ENCODE peak calls at places on chromosomes 4 and X, in four cellular contexts. P, F, R and V are unnamed samples.
A peak's percentile ranks its signal among the peaks of the same experiment; 100 is the strongest.

GRCh38 chrX:136666088-136666487 is 18.1 kb downstream of the CD40LG start:
- DNase-seq in P (no peak), F (no peak), R (no peak), V (no peak)

GRCh38 chr4:6529021-6529420 is 46.0 kb upstream of the MAN2B2 start:
- DNase-seq in P (no peak), F (no peak), R (no peak), V (no peak)

GRCh38 chr4:9592010-9592409 is 147.8 kb downstream of the DEFB131A start:
- DNase-seq in P (no peak), F (no peak), R (no peak), V (no peak)

GRCh38 chr4:7358100-7358735 is 76.5 kb downstream of the PSAPL1 start:
- DNase-seq in P (no peak), F (no peak), R (no peak), V (peak; percentile 30)

GRCh38 chr4:21470531-21470930 is 478.0 kb downstream of the KCNIP4 start:
- DNase-seq in P (no peak), F (no peak), R (no peak), V (peak; percentile 23)

GRCh38 chrX:15468036-15468435 is 25.1 kb downstream of the PIR start:
- DNase-seq in P (no peak), F (peak; percentile 15), R (no peak), V (peak; percentile 17)

GRCh38 chr4:150108693-150109092 is 30.4 kb downstream of the DCLK2 start:
- DNase-seq in P (no peak), F (no peak), R (no peak), V (no peak)

GRCh38 chr4:155679343-155679742 is 12.7 kb downstream of the GUCY1A1 start:
- DNase-seq in P (no peak), F (no peak), R (no peak), V (no peak)

GRCh38 chr4:71202703-71203102 is 136.1 kb upstream of the SLC4A4 start:
- DNase-seq in P (no peak), F (no peak), R (no peak), V (no peak)

GRCh38 chr4:137614491-137614890 is 82.2 kb upstream of the PCDH18 start:
- DNase-seq in P (no peak), F (no peak), R (no peak), V (no peak)

GRCh38 chrX:133151320-133151719 is 54.4 kb upstream of the USP26 start:
- DNase-seq in P (no peak), F (no peak), R (peak; percentile 8), V (no peak)

GRCh38 chr4:103721251-103721650 is 1.5 kb upstream of the TACR3 start:
- DNase-seq in P (no peak), F (no peak), R (no peak), V (no peak)

GRCh38 chr4:65383589-65384305 is 286.5 kb downstream of the EPHA5 start:
- DNase-seq in P (no peak), F (no peak), R (no peak), V (peak; percentile 49)

GRCh38 chrX:45879512-45879911 is 665.7 kb downstream of the ZNF674 start:
- DNase-seq in P (no peak), F (no peak), R (peak; percentile 2), V (no peak)

GRCh38 chr4:7956306-7957112 is 16.8 kb upstream of the AFAP1 start:
- DNase-seq in P (no peak), F (no peak), R (peak; percentile 56), V (peak; percentile 91)

GRCh38 chr4:144353240-144353639 is 212.7 kb upstream of the GYPA start:
- DNase-seq in P (no peak), F (no peak), R (no peak), V (no peak)

GRCh38 chr4:77852892-77853495 is 9.6 kb upstream of the MRPL1 start:
- DNase-seq in P (no peak), F (no peak), R (no peak), V (no peak)

GRCh38 chrX:149829751-149830191 is 48.0 kb downstream of the MAGEA9 start:
- DNase-seq in P (no peak), F (no peak), R (no peak), V (no peak)

GRCh38 chrX:149825424-149825823 is 43.7 kb downstream of the MAGEA9 start:
- DNase-seq in P (no peak), F (peak; percentile 16), R (peak; percentile 2), V (peak; percentile 1)

GRCh38 chrX:149831473-149831872 is 49.5 kb upstream of the MAGEA8 start:
- DNase-seq in P (no peak), F (no peak), R (no peak), V (no peak)

GRCh38 chrX:149827254-149827653 is 45.5 kb downstream of the MAGEA9 start:
- DNase-seq in P (no peak), F (no peak), R (no peak), V (no peak)

DNA sequence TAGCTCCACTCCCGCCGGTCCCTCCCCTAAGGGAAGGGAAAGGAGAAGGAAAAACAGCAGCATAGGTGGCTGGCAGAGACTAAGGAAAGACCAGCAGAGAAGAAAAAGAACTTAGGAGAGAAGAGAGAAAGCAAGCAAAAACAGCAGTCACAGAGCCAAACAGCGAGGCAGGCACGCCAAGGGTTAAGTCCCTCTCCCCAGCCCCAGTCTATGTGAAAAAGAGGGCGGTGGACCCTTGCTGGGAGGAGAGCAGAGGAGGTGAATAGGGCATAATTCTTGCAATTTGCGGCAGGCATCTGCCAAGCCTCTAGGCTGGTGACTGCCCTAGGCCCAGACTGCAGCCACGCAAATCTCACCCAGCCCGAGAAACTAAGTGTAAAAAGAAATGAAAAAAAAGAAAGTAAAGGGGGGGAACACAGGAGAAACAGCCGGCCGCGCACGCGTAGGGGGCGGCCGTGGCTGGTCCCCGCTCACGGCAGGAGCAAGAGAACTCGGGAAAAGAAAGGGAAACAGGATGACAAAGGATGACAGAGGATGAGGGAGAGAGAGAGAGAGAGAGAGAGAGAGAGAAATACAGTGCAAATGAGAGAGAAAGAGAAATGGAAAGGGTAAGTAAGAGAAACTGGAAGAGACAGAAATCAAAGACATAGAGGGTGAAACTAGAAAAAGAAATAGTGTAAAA is 48.6 kb downstream of the MAGEA9 start:
- DNase-seq in P (no peak), F (no peak), R (no peak), V (peak; percentile 2)
- TF ChIP-seq JUN in P (no peak), F (no peak), R (no peak), V (no peak)

GRCh38 chr4:176498857-176499256 is 179.1 kb downstream of the SPCS3 start:
- DNase-seq in P (no peak), F (no peak), R (no peak), V (peak; percentile 60)
- TF ChIP-seq POLR2AphosphoS5 in P (no peak), F (no peak), R (no peak), V (no peak)

GRCh38 chr4:48268956-48269860 is at the start of gene TEC:
- DNase-seq in P (peak; percentile 17), F (peak; percentile 70), R (no peak), V (peak; percentile 22)
- TF ChIP-seq JUN in P (no peak), F (no peak), R (no peak), V (no peak)

GRCh38 chrX:103360092-103360491 is 3.8 kb downstream of the TCEAL9 start:
- DNase-seq in P (no peak), F (peak; percentile 32), R (no peak), V (peak; percentile 80)

GRCh38 chrX:103357871-103358270 is 1.6 kb downstream of the TCEAL9 start:
- DNase-seq in P (no peak), F (no peak), R (no peak), V (no peak)

GRCh38 chrX:103356897-103357296 is 591 bp downstream of the TCEAL9 start:
- DNase-seq in P (no peak), F (peak; percentile 27), R (no peak), V (peak; percentile 23)

GRCh38 chrX:103360916-103361315 is 4.6 kb downstream of the TCEAL9 start:
- DNase-seq in P (no peak), F (no peak), R (no peak), V (peak; percentile 21)

DNA sequence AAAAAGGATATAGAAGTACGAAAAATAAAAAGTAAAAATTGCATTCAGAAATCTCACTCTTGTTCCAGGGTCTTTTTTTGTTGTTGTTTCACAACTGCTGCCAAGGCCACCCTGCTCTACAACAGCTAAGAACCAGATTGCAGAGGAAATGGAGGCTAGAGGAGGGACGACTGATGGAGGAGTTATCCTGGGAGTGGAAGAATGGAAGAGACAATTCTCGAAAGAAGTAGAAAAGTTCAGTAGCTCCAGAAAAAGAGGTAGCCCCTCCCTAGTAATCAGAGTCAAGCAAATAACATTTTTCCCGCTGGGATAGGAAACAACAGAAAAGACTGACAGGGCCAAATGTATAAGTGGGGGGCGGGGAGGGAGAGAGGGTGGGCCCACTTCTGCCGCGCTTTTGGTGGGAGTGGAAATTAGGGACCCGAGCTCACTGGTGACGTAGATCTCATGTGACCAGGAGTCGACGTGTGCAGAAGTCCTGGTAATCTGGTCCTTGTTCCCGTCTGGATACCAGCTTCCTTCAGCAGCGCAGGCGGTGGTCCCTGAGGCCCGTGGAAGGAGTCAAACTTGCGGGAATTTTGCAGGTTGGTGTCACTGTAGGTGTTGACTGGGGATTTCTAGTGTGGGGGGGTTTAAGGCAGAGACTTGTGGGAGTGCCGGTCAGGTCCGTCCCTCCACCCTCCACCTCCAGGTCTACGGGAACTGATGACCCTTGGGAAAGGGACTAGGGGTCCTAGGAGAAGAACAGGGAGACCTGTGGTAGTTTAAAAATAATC is at the start of gene TCEAL9:
- DNase-seq in P (no peak), F (peak; percentile 36), R (peak; percentile 51), V (peak; percentile 79)
- TF ChIP-seq POLR2AphosphoS5 in P (peak; percentile 82), F (peak; percentile 40), R (peak; percentile 72), V (peak; percentile 76)